ENCODE peak calls at places on chromosome 21, in four cellular contexts. A is IMR-90; I is stimulated activated CD8-positive, alpha-beta memory T cell treated with anti-CD3 and anti-CD28 coated beads, Interleukin-4, amount 100 ng/mL, for 48 hours; X is neural progenitor cell. K is an unnamed sample.

GRCh38 chr21:44416193-44416592 is 39.1 kb upstream of the LRRC3 start:
- DNase-seq in I (no peak), A (no peak), X (no peak), K (no peak)

GRCh38 chr21:45981641-45982255 is at the start of gene COL6A1:
- DNase-seq in I (peak; percentile 50), X (peak; percentile 88), A (peak; percentile 66), K (no peak)

GRCh38 chr21:42084079-42084478 is 13.0 kb downstream of the UMODL1 start:
- DNase-seq in I (no peak), A (no peak), X (no peak), K (no peak)

GRCh38 chr21:36446296-36446695 is 33.6 kb downstream of the CLDN14 start:
- DNase-seq in A (no peak), X (no peak), I (no peak), K (no peak)

GRCh38 chr21:39422468-39423241 is 22.9 kb downstream of the LCA5L start:
- DNase-seq in X (peak; percentile 13), I (no peak), A (no peak), K (no peak)

GRCh38 chr21:45872471-45872870 is 109.1 kb upstream of the COL6A1 start:
- DNase-seq in X (no peak), A (no peak), I (no peak), K (no peak)

GRCh38 chr21:36478207-36478701 is 1.7 kb downstream of the CLDN14 start:
- DNase-seq in I (peak; percentile 58), A (peak; percentile 88), X (no peak), K (peak; percentile 53)

GRCh38 chr21:31078216-31078615 is 39.9 kb upstream of the KRTAP19-8 start:
- DNase-seq in I (no peak), X (no peak), A (no peak), K (no peak)

GRCh38 chr21:44640761-44641160 is 3.6 kb downstream of the KRTAP10-10 start:
- DNase-seq in I (no peak), A (no peak), X (no peak), K (no peak)

GRCh38 chr21:43763901-43764523 is 12.1 kb downstream of the CSTB start:
- DNase-seq in I (no peak), X (no peak), A (no peak), K (no peak)

GRCh38 chr21:26110703-26111102 is 59.9 kb downstream of the APP start:
- DNase-seq in X (no peak), A (no peak), I (no peak), K (no peak)

GRCh38 chr21:35470522-35470921 is 421.4 kb upstream of the RUNX1 start:
- DNase-seq in X (no peak), I (no peak), A (no peak), K (no peak)

GRCh38 chr21:36395353-36396111 is 10.3 kb downstream of the CHAF1B start:
- DNase-seq in I (no peak), X (no peak), A (no peak), K (no peak)

GRCh38 chr21:35593000-35593502 is 467.3 kb downstream of the SETD4 start:
- DNase-seq in A (peak; percentile 70), I (no peak), X (no peak), K (no peak)

GRCh38 chr21:25573409-25574206 is 33.7 kb downstream of the MRPL39 start:
- DNase-seq in X (no peak), A (peak; percentile 99), I (peak; percentile 77), K (peak; percentile 83)

GRCh38 chr21:42154237-42155044 is 64.5 kb upstream of the ABCG1 start:
- DNase-seq in I (no peak), A (no peak), X (no peak), K (no peak)

GRCh38 chr21:42121792-42122191 is 50.7 kb downstream of the UMODL1 start:
- DNase-seq in I (no peak), A (no peak), X (no peak), K (no peak)

GRCh38 chr21:42568377-42568776 is 54.7 kb downstream of the SLC37A1 start:
- DNase-seq in X (no peak), A (no peak), I (no peak), K (no peak)

GRCh38 chr21:29152936-29153335 is 22.5 kb downstream of the MAP3K7CL start:
- DNase-seq in I (no peak), A (no peak), X (no peak), K (no peak)

GRCh38 chr21:40507978-40508377 is 339.0 kb downstream of the DSCAM start:
- DNase-seq in X (no peak), A (peak; percentile 4), I (no peak), K (no peak)

GRCh38 chr21:35468991-35469390 is 419.9 kb upstream of the RUNX1 start:
- DNase-seq in A (no peak), X (no peak), I (no peak), K (no peak)

GRCh38 chr21:36184561-36184960 is 27.9 kb downstream of the DOP1B start:
- DNase-seq in I (no peak), X (no peak), A (no peak), K (no peak)

GRCh38 chr21:45353200-45353599 is 51.8 kb upstream of the COL18A1 start:
- DNase-seq in X (no peak), A (no peak), I (no peak), K (no peak)

GRCh38 chr21:32382108-32382601 is 10.7 kb downstream of the URB1 start:
- DNase-seq in I (no peak), A (peak; percentile 36), X (no peak), K (no peak)

GRCh38 chr21:36639769-36640168 is 59.1 kb upstream of the SIM2 start:
- DNase-seq in A (no peak), X (no peak), I (no peak), K (no peak)

GRCh38 chr21:39681845-39682244 is 63.1 kb upstream of the IGSF5 start:
- DNase-seq in X (no peak), A (peak; percentile 13), I (no peak), K (no peak)

GRCh38 chr21:16551101-16551695 is 821.4 kb downstream of the USP25 start:
- DNase-seq in X (peak; percentile 44), A (no peak), I (no peak), K (no peak)